ENCODE peak calls at places on chromosomes 1 and 21, in six cellular contexts. One of them, this sample, is unnamed.
A peak's percentile ranks its signal among the peaks of the same experiment; 100 is the strongest.

GRCh38 chr1:31054349-31054748 is 11.2 kb downstream of the PUM1 start:
- DNase-seq in ovary: no peak
- DNase-seq in right lobe of liver: no peak
- DNase-seq in hepatocyte: no peak
- DNase-seq in A549: no peak
- DNase-seq in neuronal stem cell: no peak
- DNase-seq in this sample: no peak

GRCh38 chr1:231731262-231731661 is 104.7 kb downstream of the DISC1 start:
- DNase-seq in A549: no peak
- DNase-seq in right lobe of liver: no peak
- DNase-seq in ovary: no peak
- DNase-seq in hepatocyte: no peak
- DNase-seq in neuronal stem cell: no peak
- DNase-seq in this sample: no peak

GRCh38 chr21:45447821-45448220 is 42.9 kb downstream of the COL18A1 start:
- DNase-seq in ovary: no peak
- DNase-seq in A549: no peak
- DNase-seq in hepatocyte: no peak
- DNase-seq in right lobe of liver: no peak
- DNase-seq in neuronal stem cell: no peak
- DNase-seq in this sample: no peak

GRCh38 chr21:44027607-44028286 is 15.6 kb downstream of the TRAPPC10 start:
- DNase-seq in ovary: no peak
- DNase-seq in neuronal stem cell: no peak
- DNase-seq in A549: no peak
- DNase-seq in hepatocyte: no peak
- DNase-seq in right lobe of liver: no peak
- DNase-seq in this sample: no peak

GRCh38 chr1:205493241-205494085 is 11.0 kb upstream of the CDK18 start:
- DNase-seq in right lobe of liver: no peak
- DNase-seq in ovary: peak; percentile 84
- DNase-seq in neuronal stem cell: no peak
- DNase-seq in A549: no peak
- DNase-seq in hepatocyte: peak; percentile 27
- DNase-seq in this sample: no peak

GRCh38 chr1:153552335-153552734 is 3.3 kb upstream of the S100A3 start:
- DNase-seq in ovary: no peak
- DNase-seq in right lobe of liver: no peak
- DNase-seq in hepatocyte: no peak
- DNase-seq in A549: no peak
- DNase-seq in neuronal stem cell: no peak
- DNase-seq in this sample: no peak

GRCh38 chr1:58862728-58863385 is 79.0 kb upstream of the JUN start:
- DNase-seq in hepatocyte: no peak
- DNase-seq in neuronal stem cell: no peak
- DNase-seq in A549: no peak
- DNase-seq in right lobe of liver: no peak
- DNase-seq in ovary: no peak
- DNase-seq in this sample: no peak

GRCh38 chr1:26053718-26054572 is 8.0 kb upstream of the SLC30A2 start:
- DNase-seq in hepatocyte: peak; percentile 40
- DNase-seq in ovary: no peak
- DNase-seq in A549: no peak
- DNase-seq in right lobe of liver: no peak
- DNase-seq in neuronal stem cell: no peak
- DNase-seq in this sample: no peak

GRCh38 chr1:209318302-209319056 is 265.0 kb upstream of the CAMK1G start:
- DNase-seq in A549: no peak
- DNase-seq in ovary: no peak
- DNase-seq in neuronal stem cell: no peak
- DNase-seq in right lobe of liver: no peak
- DNase-seq in hepatocyte: no peak
- DNase-seq in this sample: peak; percentile 5

GRCh38 chr1:6438047-6438525 is 13.5 kb downstream of the ESPN start:
- DNase-seq in ovary: peak; percentile 53
- DNase-seq in A549: peak; percentile 73
- DNase-seq in hepatocyte: peak; percentile 82
- DNase-seq in right lobe of liver: peak; percentile 65
- DNase-seq in neuronal stem cell: peak; percentile 66
- DNase-seq in this sample: peak; percentile 68

DNA sequence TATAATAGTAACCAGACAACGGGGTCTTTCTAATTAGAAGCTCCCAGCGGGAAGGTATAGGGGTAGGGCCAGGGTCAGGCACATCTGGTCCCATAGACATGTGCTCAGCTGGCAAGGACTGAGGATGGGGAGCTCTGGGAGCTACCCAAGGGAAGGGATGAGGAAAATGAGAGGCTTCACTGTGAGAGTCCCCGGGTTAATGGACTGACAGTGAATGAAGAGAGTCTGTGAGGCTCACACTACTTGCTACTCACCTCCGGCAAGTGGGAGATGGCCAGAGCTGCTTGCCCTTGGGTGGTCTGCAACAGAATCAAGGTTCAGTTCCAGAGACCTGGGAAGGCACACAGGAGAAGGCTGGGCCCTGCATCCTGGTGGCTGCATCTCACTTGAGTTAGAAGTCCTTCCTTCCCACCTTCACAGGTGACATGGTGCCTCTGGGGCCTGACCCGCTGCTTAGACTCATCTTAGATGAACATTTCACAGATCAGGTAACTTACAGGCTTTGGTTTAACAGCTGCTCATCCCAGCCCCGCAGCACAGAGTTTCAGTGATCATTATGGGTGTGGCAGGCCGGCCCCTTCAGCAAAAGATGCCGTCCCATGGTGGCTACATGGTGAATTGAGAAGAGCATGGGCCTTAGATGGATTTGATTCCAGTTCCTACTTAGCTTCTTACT is 31.7 kb downstream of the EIF2D start:
- DNase-seq in neuronal stem cell: no peak
- DNase-seq in A549: no peak
- DNase-seq in hepatocyte: no peak
- DNase-seq in right lobe of liver: no peak
- DNase-seq in ovary: no peak
- DNase-seq in this sample: no peak
- H3K4me3 ChIP-seq in neuronal stem cell: no peak overlapping the region
- H3K4me3 ChIP-seq in A549: no peak overlapping the region
- H3K4me3 ChIP-seq in hepatocyte: no peak overlapping the region
- H3K4me3 ChIP-seq in right lobe of liver: no peak overlapping the region
- H3K4me3 ChIP-seq in ovary: no peak overlapping the region
- H3K4me3 ChIP-seq in this sample: no peak overlapping the region

GRCh38 chr21:38272215-38272614 is 15.4 kb downstream of the KCNJ15 start:
- DNase-seq in ovary: no peak
- DNase-seq in neuronal stem cell: no peak
- DNase-seq in hepatocyte: no peak
- DNase-seq in right lobe of liver: no peak
- DNase-seq in A549: no peak
- DNase-seq in this sample: no peak

GRCh38 chr21:38273745-38274544 is 17.2 kb downstream of the KCNJ15 start:
- DNase-seq in right lobe of liver: no peak
- DNase-seq in hepatocyte: no peak
- DNase-seq in A549: no peak
- DNase-seq in ovary: no peak
- DNase-seq in neuronal stem cell: no peak
- DNase-seq in this sample: no peak

GRCh38 chr21:38280446-38280845 is 23.7 kb downstream of the KCNJ15 start:
- DNase-seq in neuronal stem cell: no peak
- DNase-seq in ovary: no peak
- DNase-seq in hepatocyte: no peak
- DNase-seq in right lobe of liver: no peak
- DNase-seq in A549: no peak
- DNase-seq in this sample: no peak

GRCh38 chr21:38282921-38283320 is 26.1 kb downstream of the KCNJ15 start:
- DNase-seq in hepatocyte: no peak
- DNase-seq in neuronal stem cell: no peak
- DNase-seq in right lobe of liver: no peak
- DNase-seq in ovary: no peak
- DNase-seq in A549: no peak
- DNase-seq in this sample: no peak

GRCh38 chr21:38277501-38278111 is 20.8 kb downstream of the KCNJ15 start:
- DNase-seq in right lobe of liver: no peak
- DNase-seq in hepatocyte: peak; percentile 72
- DNase-seq in ovary: no peak
- DNase-seq in neuronal stem cell: no peak
- DNase-seq in A549: peak; percentile 96
- DNase-seq in this sample: peak; percentile 78
- H3K27ac ChIP-seq in right lobe of liver: no peak overlapping the region
- H3K27ac ChIP-seq in hepatocyte: peak overlapping the region; percentile 13
- H3K27ac ChIP-seq in ovary: no peak overlapping the region
- H3K27ac ChIP-seq in neuronal stem cell: no peak overlapping the region
- H3K27ac ChIP-seq in A549: peak overlapping the region; percentile 92
- H3K27ac ChIP-seq in this sample: peak overlapping the region; percentile 72

GRCh38 chr1:200774311-200774710 is 35.6 kb downstream of the CAMSAP2 start:
- DNase-seq in ovary: no peak
- DNase-seq in hepatocyte: no peak
- DNase-seq in right lobe of liver: no peak
- DNase-seq in A549: no peak
- DNase-seq in neuronal stem cell: no peak
- DNase-seq in this sample: no peak
- H3K4me3 ChIP-seq in ovary: no peak overlapping the region
- H3K4me3 ChIP-seq in hepatocyte: no peak overlapping the region
- H3K4me3 ChIP-seq in right lobe of liver: no peak overlapping the region
- H3K4me3 ChIP-seq in A549: no peak overlapping the region
- H3K4me3 ChIP-seq in neuronal stem cell: no peak overlapping the region
- H3K4me3 ChIP-seq in this sample: no peak overlapping the region

DNA sequence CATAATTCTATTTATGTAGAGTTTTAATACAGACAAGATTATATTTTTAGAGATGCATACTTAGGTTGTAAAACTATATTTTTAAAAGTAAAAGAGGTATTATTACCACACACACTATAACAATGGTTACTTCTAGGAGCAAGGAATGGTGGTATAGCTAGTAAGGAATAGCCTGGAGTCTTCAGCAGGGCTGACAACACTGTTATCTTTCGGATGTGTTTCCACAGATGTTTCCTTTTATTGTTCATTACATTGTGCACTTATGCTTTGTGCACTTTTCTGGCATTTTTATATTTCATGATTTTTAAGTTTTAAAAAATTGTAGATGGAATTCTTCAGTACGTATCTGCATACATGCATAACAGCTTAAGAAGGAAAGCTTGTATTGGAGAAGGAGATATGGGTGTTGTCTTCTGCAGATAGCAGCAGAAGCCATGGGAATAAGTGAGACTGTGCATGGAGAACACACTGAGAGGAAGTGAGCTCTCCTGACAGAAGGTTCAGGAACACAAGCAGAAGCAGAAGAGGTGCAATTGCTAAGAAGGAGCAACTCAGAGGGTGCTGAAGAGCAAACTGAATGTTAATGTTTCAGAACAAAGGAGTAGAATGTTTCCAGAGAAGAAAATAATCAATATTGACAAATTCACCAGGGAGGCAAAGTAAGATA is 91.8 kb downstream of the UCHL5 start:
- DNase-seq in right lobe of liver: no peak
- DNase-seq in neuronal stem cell: no peak
- DNase-seq in A549: no peak
- DNase-seq in hepatocyte: no peak
- DNase-seq in ovary: no peak
- DNase-seq in this sample: no peak
- H3K27ac ChIP-seq in right lobe of liver: no peak overlapping the region
- H3K27ac ChIP-seq in neuronal stem cell: no peak overlapping the region
- H3K27ac ChIP-seq in A549: no peak overlapping the region
- H3K27ac ChIP-seq in hepatocyte: no peak overlapping the region
- H3K27ac ChIP-seq in ovary: no peak overlapping the region
- H3K27ac ChIP-seq in this sample: no peak overlapping the region

GRCh38 chr1:109671067-109671466 is 3.2 kb downstream of the GSTM2 start:
- DNase-seq in neuronal stem cell: no peak
- DNase-seq in ovary: no peak
- DNase-seq in A549: no peak
- DNase-seq in hepatocyte: no peak
- DNase-seq in right lobe of liver: no peak
- DNase-seq in this sample: no peak

GRCh38 chr1:109664671-109665070 is 3.2 kb upstream of the GSTM2 start:
- DNase-seq in neuronal stem cell: no peak
- DNase-seq in ovary: no peak
- DNase-seq in A549: no peak
- DNase-seq in right lobe of liver: no peak
- DNase-seq in hepatocyte: no peak
- DNase-seq in this sample: no peak

GRCh38 chr1:109669246-109669948 is 1.5 kb downstream of the GSTM2 start:
- DNase-seq in A549: no peak
- DNase-seq in right lobe of liver: no peak
- DNase-seq in neuronal stem cell: no peak
- DNase-seq in hepatocyte: no peak
- DNase-seq in ovary: no peak
- DNase-seq in this sample: peak; percentile 32

GRCh38 chr1:109667452-109668122 is at the start of gene GSTM2:
- DNase-seq in neuronal stem cell: peak; percentile 83
- DNase-seq in hepatocyte: peak; percentile 94
- DNase-seq in right lobe of liver: peak; percentile 76
- DNase-seq in ovary: peak; percentile 95
- DNase-seq in A549: peak; percentile 39
- DNase-seq in this sample: peak; percentile 90

GRCh38 chr1:109668123-109668800 is 405 bp downstream of the GSTM2 start:
- DNase-seq in ovary: peak; percentile 29
- DNase-seq in right lobe of liver: no peak
- DNase-seq in hepatocyte: no peak
- DNase-seq in A549: no peak
- DNase-seq in neuronal stem cell: no peak
- DNase-seq in this sample: no peak
- H3K4me3 ChIP-seq in ovary: peak overlapping the region; percentile 49
- H3K4me3 ChIP-seq in right lobe of liver: peak overlapping the region; percentile 31
- H3K4me3 ChIP-seq in hepatocyte: peak overlapping the region; percentile 43
- H3K4me3 ChIP-seq in A549: no peak overlapping the region
- H3K4me3 ChIP-seq in neuronal stem cell: peak overlapping the region; percentile 51
- H3K4me3 ChIP-seq in this sample: peak overlapping the region; percentile 32

GRCh38 chr1:48216941-48217340 is 5.6 kb upstream of the SLC5A9 start:
- DNase-seq in A549: no peak
- DNase-seq in neuronal stem cell: no peak
- DNase-seq in ovary: no peak
- DNase-seq in right lobe of liver: no peak
- DNase-seq in hepatocyte: no peak
- DNase-seq in this sample: no peak

GRCh38 chr1:48221122-48221521 is 1.4 kb upstream of the SLC5A9 start:
- DNase-seq in hepatocyte: no peak
- DNase-seq in neuronal stem cell: no peak
- DNase-seq in right lobe of liver: peak; percentile 23
- DNase-seq in ovary: no peak
- DNase-seq in A549: no peak
- DNase-seq in this sample: no peak

GRCh38 chr1:48221657-48222056 is 859 bp upstream of the SLC5A9 start:
- DNase-seq in hepatocyte: no peak
- DNase-seq in A549: no peak
- DNase-seq in ovary: no peak
- DNase-seq in neuronal stem cell: no peak
- DNase-seq in right lobe of liver: peak; percentile 58
- DNase-seq in this sample: no peak

GRCh38 chr1:48217861-48218260 is 4.7 kb upstream of the SLC5A9 start:
- DNase-seq in right lobe of liver: no peak
- DNase-seq in ovary: no peak
- DNase-seq in A549: no peak
- DNase-seq in neuronal stem cell: no peak
- DNase-seq in hepatocyte: no peak
- DNase-seq in this sample: no peak

GRCh38 chr1:48219803-48220202 is 2.7 kb upstream of the SLC5A9 start:
- DNase-seq in ovary: no peak
- DNase-seq in neuronal stem cell: no peak
- DNase-seq in A549: no peak
- DNase-seq in right lobe of liver: peak; percentile 2
- DNase-seq in hepatocyte: no peak
- DNase-seq in this sample: no peak
- H3K27ac ChIP-seq in ovary: no peak overlapping the region
- H3K27ac ChIP-seq in neuronal stem cell: no peak overlapping the region
- H3K27ac ChIP-seq in A549: no peak overlapping the region
- H3K27ac ChIP-seq in right lobe of liver: no peak overlapping the region
- H3K27ac ChIP-seq in hepatocyte: no peak overlapping the region
- H3K27ac ChIP-seq in this sample: no peak overlapping the region

GRCh38 chr1:169586067-169586394 is 250 bp downstream of the F5 start:
- DNase-seq in right lobe of liver: no peak
- DNase-seq in A549: no peak
- DNase-seq in ovary: no peak
- DNase-seq in hepatocyte: no peak
- DNase-seq in neuronal stem cell: no peak
- DNase-seq in this sample: no peak
- H3K4me3 ChIP-seq in right lobe of liver: peak overlapping the region; percentile 77
- H3K4me3 ChIP-seq in A549: peak overlapping the region; percentile 18
- H3K4me3 ChIP-seq in ovary: no peak overlapping the region
- H3K4me3 ChIP-seq in hepatocyte: no peak overlapping the region
- H3K4me3 ChIP-seq in neuronal stem cell: no peak overlapping the region
- H3K4me3 ChIP-seq in this sample: no peak overlapping the region

This sample was measured in SJSA1.